ENCODE peak calls at places on chromosome X, in eight cellular contexts. Y is SK-N-SH, I is GM12878, G is transverse colon, M is K562, J is suprapubic skin, O is A549, E is esophagus muscularis mucosa. P is an unnamed sample.
A peak's percentile ranks its signal among the peaks of the same experiment; 100 is the strongest.

GRCh38 chrX:16807548-16807947 is 21.3 kb downstream of the TXLNG start:
- DNase-seq in Y (peak; percentile 23), I (no peak), G (no peak), M (no peak), J (no peak), O (no peak), E (no peak), P (peak; percentile 4)

GRCh38 chrX:120367390-120368100 is 5.7 kb downstream of the ATP1B4 start:
- DNase-seq in Y (no peak), I (no peak), G (no peak), M (no peak), J (no peak), O (no peak), E (no peak), P (no peak)

GRCh38 chrX:68938244-68939004 is 109.6 kb downstream of the EFNB1 start:
- DNase-seq in Y (no peak), I (no peak), G (peak; percentile 4), M (no peak), J (no peak), O (no peak), E (no peak), P (no peak)

GRCh38 chrX:136268051-136269048 is 17.1 kb upstream of the MAP7D3 start:
- DNase-seq in Y (peak; percentile 48), I (no peak), G (peak; percentile 32), M (peak; percentile 51), J (no peak), O (peak; percentile 15), E (no peak), P (no peak)

GRCh38 chrX:147935156-147935758 is 23.5 kb downstream of the FMR1 start:
- DNase-seq in Y (no peak), I (no peak), G (no peak), M (no peak), J (no peak), O (no peak), E (no peak), P (no peak)

GRCh38 chrX:103446665-103447302 is 70.4 kb downstream of the BEX3 start:
- DNase-seq in Y (no peak), I (no peak), G (no peak), M (no peak), J (no peak), O (no peak), E (no peak), P (no peak)

GRCh38 chrX:114903618-114904017 is 113.8 kb downstream of the IL13RA2 start:
- DNase-seq in Y (no peak), I (no peak), G (no peak), M (no peak), J (no peak), O (no peak), E (no peak), P (no peak)

GRCh38 chrX:120365320-120365719 is 3.4 kb downstream of the ATP1B4 start:
- DNase-seq in Y (peak; percentile 24), I (no peak), G (peak; percentile 38), M (peak; percentile 32), J (no peak), O (no peak), E (no peak), P (peak; percentile 51)

GRCh38 chrX:16484338-16484737 is 165.6 kb upstream of the S100G start:
- DNase-seq in Y (no peak), I (no peak), G (no peak), M (no peak), J (no peak), O (no peak), E (no peak), P (no peak)

GRCh38 chrX:10486373-10486772 is 134.0 kb downstream of the MID1 start:
- DNase-seq in Y (no peak), I (no peak), G (no peak), M (no peak), J (no peak), O (no peak), E (no peak), P (no peak)

GRCh38 chrX:39591099-39591498 is 506.7 kb downstream of the BCOR start:
- DNase-seq in Y (no peak), I (no peak), G (no peak), M (no peak), J (no peak), O (no peak), E (no peak), P (no peak)

GRCh38 chrX:136065044-136065671 is 79.9 kb downstream of the SLC9A6 start:
- DNase-seq in Y (no peak), I (no peak), G (no peak), M (no peak), J (no peak), O (no peak), E (no peak), P (no peak)

GRCh38 chrX:93637591-93637990 is 35.8 kb downstream of the NAP1L3 start:
- DNase-seq in Y (no peak), I (no peak), G (no peak), M (no peak), J (no peak), O (no peak), E (no peak), P (no peak)

GRCh38 chrX:142233400-142233799 is 28.3 kb upstream of the MAGEC2 start:
- DNase-seq in Y (no peak), I (no peak), G (no peak), M (no peak), J (no peak), O (no peak), E (no peak), P (no peak)

GRCh38 chrX:46573896-46574336 is 351 bp downstream of the CHST7 start:
- DNase-seq in Y (peak; percentile 58), I (no peak), G (peak; percentile 63), M (no peak), J (peak; percentile 77), O (peak; percentile 54), E (no peak), P (peak; percentile 57)

GRCh38 chrX:39112143-39112542 is 310.9 kb downstream of the MID1IP1 start:
- DNase-seq in Y (no peak), I (no peak), G (no peak), M (no peak), J (no peak), O (no peak), E (no peak), P (no peak)

GRCh38 chrX:150028692-150029091 is 90.4 kb upstream of the EOLA2 start:
- DNase-seq in Y (no peak), I (peak; percentile 4), G (no peak), M (no peak), J (no peak), O (no peak), E (no peak), P (no peak)

GRCh38 chrX:48683411-48683982 is at the start of gene WAS:
- DNase-seq in Y (no peak), I (peak; percentile 35), G (peak; percentile 15), M (no peak), J (no peak), O (no peak), E (no peak), P (no peak)

GRCh38 chrX:9370888-9371287 is 94.0 kb upstream of the TBL1X start:
- DNase-seq in Y (no peak), I (no peak), G (no peak), M (no peak), J (no peak), O (no peak), E (no peak), P (peak; percentile 25)

GRCh38 chrX:69748055-69748454 is 132.1 kb downstream of the EDA start:
- DNase-seq in Y (no peak), I (no peak), G (no peak), M (no peak), J (no peak), O (no peak), E (no peak), P (no peak)

GRCh38 chrX:66046612-66047235 is 6.8 kb upstream of the VSIG4 start:
- DNase-seq in Y (no peak), I (peak; percentile 81), G (no peak), M (no peak), J (no peak), O (no peak), E (no peak), P (no peak)

GRCh38 chrX:118356154-118356701 is 10.3 kb downstream of the WDR44 start:
- DNase-seq in Y (no peak), I (no peak), G (no peak), M (no peak), J (no peak), O (no peak), E (no peak), P (no peak)

GRCh38 chrX:82782014-82782413 is 726.1 kb upstream of the POU3F4 start:
- DNase-seq in Y (no peak), I (no peak), G (no peak), M (no peak), J (no peak), O (no peak), E (no peak), P (no peak)

GRCh38 chrX:138026211-138026610 is 460.3 kb downstream of the ZIC3 start:
- DNase-seq in Y (peak; percentile 27), I (no peak), G (no peak), M (no peak), J (no peak), O (peak; percentile 0), E (no peak), P (no peak)
- TF ChIP-seq EP300 in Y (no peak), I (no peak), G (no peak), M (no peak), J (no peak), O (no peak), E (no peak), P (no peak)

GRCh38 chrX:3181846-3182245 is 140.6 kb downstream of the ARSF start:
- DNase-seq in Y (no peak), I (no peak), G (no peak), M (no peak), J (no peak), O (no peak), E (no peak), P (no peak)

GRCh38 chrX:3184176-3184930 is 143.1 kb downstream of the ARSF start:
- DNase-seq in Y (no peak), I (no peak), G (no peak), M (no peak), J (no peak), O (no peak), E (no peak), P (no peak)
- TF ChIP-seq EP300 in Y (no peak), I (no peak), G (no peak), M (no peak), J (no peak), O (no peak), E (no peak), P (no peak)

GRCh38 chrX:129875669-129876068 is 30.3 kb upstream of the UTP14A start:
- DNase-seq in Y (no peak), I (no peak), G (no peak), M (no peak), J (no peak), O (no peak), E (no peak), P (no peak)
- TF ChIP-seq EP300 in Y (no peak), I (no peak), G (no peak), M (no peak), J (no peak), O (no peak), E (no peak), P (no peak)

DNA sequence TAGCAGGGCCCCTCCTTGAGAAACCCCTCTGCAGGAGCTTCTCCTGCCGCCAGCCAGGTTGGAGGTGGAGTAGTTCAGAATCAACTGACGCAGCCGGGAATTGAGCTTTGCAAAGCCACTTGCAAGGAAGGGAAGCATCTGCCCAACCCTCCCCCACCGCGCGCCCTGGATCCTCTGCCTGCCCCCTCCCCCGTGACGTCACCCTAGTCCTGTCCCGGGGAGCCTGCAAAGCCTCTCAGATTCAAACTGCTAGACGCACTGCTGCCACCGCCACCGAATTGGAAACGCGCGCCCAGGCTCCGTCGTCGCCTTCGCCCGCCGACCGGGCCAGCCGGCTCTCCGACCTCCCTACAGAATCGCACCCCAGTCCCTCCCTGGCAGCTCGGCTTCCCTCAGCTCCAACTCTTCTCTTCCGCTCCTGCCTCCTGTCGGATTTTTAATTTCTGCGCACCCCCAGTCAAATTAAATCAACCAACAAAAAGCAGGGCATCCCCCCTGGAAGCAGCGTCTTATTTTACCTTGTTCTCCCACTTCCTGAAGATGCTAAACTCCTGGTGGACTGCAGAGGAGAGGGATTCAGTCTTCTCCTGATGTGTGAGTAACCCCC is 3.8 kb downstream of the SLITRK2 start:
- DNase-seq in Y (no peak), I (no peak), G (no peak), M (no peak), J (no peak), O (no peak), E (no peak), P (no peak)
- TF ChIP-seq EP300 in Y (no peak), I (no peak), G (no peak), M (no peak), J (no peak), O (no peak), E (no peak), P (no peak)